ENCODE peak calls at places on chromosomes 3 and 15, in seven cellular contexts. O, G, R, N, W, F and Z are unnamed samples.

GRCh38 chr3:177338697-177339219 is 141.5 kb upstream of the TBL1XR1 start:
- DNase-seq in O (no peak), G (no peak), R (no peak), N (no peak), W (no peak), F (no peak), Z (no peak)

GRCh38 chr3:8576841-8577553 is 67.6 kb downstream of the SSUH2 start:
- DNase-seq in O (no peak), G (no peak), R (no peak), N (no peak), W (no peak), F (no peak), Z (no peak)

GRCh38 chr3:170721563-170721962 is 135.7 kb upstream of the SLC7A14 start:
- DNase-seq in O (no peak), G (no peak), R (no peak), N (no peak), W (no peak), F (no peak), Z (no peak)

GRCh38 chr3:56802411-56802745 is 629 bp upstream of the ARHGEF3 start:
- DNase-seq in O (no peak), G (no peak), R (no peak), N (no peak), W (no peak), F (no peak), Z (no peak)

GRCh38 chr3:42202239-42202865 is 63.6 kb downstream of the CCK start:
- DNase-seq in O (no peak), G (no peak), R (no peak), N (no peak), W (no peak), F (no peak), Z (no peak)

GRCh38 chr3:73681198-73681597 is 56.5 kb upstream of the PDZRN3 start:
- DNase-seq in O (no peak), G (no peak), R (no peak), N (no peak), W (no peak), F (no peak), Z (no peak)

GRCh38 chr3:65532749-65533148 is 506.0 kb downstream of the MAGI1 start:
- DNase-seq in O (no peak), G (no peak), R (no peak), N (no peak), W (no peak), F (no peak), Z (no peak)

GRCh38 chr15:90044191-90044590 is 43.1 kb downstream of the ZNF710 start:
- DNase-seq in O (no peak), G (no peak), R (no peak), N (no peak), W (no peak), F (no peak), Z (no peak)

GRCh38 chr3:134916276-134916961 is 121.4 kb downstream of the EPHB1 start:
- DNase-seq in O (no peak), G (no peak), R (no peak), N (no peak), W (no peak), F (no peak), Z (no peak)

GRCh38 chr3:134332344-134332743 is 41.9 kb downstream of the AMOTL2 start:
- DNase-seq in O (no peak), G (no peak), R (no peak), N (no peak), W (no peak), F (no peak), Z (no peak)

GRCh38 chr3:31810991-31811433 is 170.1 kb downstream of the OSBPL10 start:
- DNase-seq in O (no peak), G (no peak), R (no peak), N (no peak), W (no peak), F (no peak), Z (no peak)

GRCh38 chr3:186235554-186235953 is 126.5 kb downstream of the DGKG start:
- DNase-seq in O (no peak), G (peak), R (no peak), N (no peak), W (no peak), F (no peak), Z (no peak)

GRCh38 chr15:44593042-44593736 is 56.2 kb downstream of the EIF3J start:
- DNase-seq in O (no peak), G (no peak), R (peak), N (peak), W (no peak), F (no peak), Z (no peak)

GRCh38 chr3:32577621-32578556 is 7.2 kb upstream of the DYNC1LI1 start:
- DNase-seq in O (no peak), G (peak), R (no peak), N (no peak), W (no peak), F (no peak), Z (no peak)

GRCh38 chr15:52303093-52303772 is 7.6 kb upstream of the MYO5C start:
- DNase-seq in O (no peak), G (no peak), R (no peak), N (no peak), W (no peak), F (no peak), Z (no peak)

GRCh38 chr15:80689716-80690115 is 5.4 kb upstream of the ABHD17C start:
- DNase-seq in O (no peak), G (no peak), R (no peak), N (no peak), W (no peak), F (no peak), Z (no peak)

GRCh38 chr3:139312959-139313358 is 30.9 kb upstream of the MRPS22 start:
- DNase-seq in O (no peak), G (no peak), R (no peak), N (peak), W (no peak), F (no peak), Z (no peak)

GRCh38 chr3:132749786-132750185 is 27.6 kb upstream of the NPHP3 start:
- DNase-seq in O (no peak), G (no peak), R (no peak), N (no peak), W (no peak), F (no peak), Z (no peak)

GRCh38 chr3:66101901-66102300 is 63.2 kb upstream of the MAGI1 start:
- DNase-seq in O (no peak), G (no peak), R (no peak), N (no peak), W (no peak), F (no peak), Z (no peak)

GRCh38 chr15:83208357-83208661 is 686 bp upstream of the HDGFL3 start:
- DNase-seq in O (peak), G (no peak), R (no peak), N (no peak), W (no peak), F (no peak), Z (no peak)

GRCh38 chr3:136671921-136672320 is 80.3 kb downstream of the STAG1 start:
- DNase-seq in O (no peak), G (no peak), R (no peak), N (no peak), W (no peak), F (no peak), Z (no peak)

GRCh38 chr3:165837058-165837525 is at the start of gene BCHE:
- DNase-seq in O (peak), G (no peak), R (peak), N (no peak), W (no peak), F (no peak), Z (no peak)

GRCh38 chr3:190003730-190004129 is 117.0 kb downstream of the P3H2 start:
- DNase-seq in O (no peak), G (no peak), R (no peak), N (peak), W (no peak), F (no peak), Z (no peak)

GRCh38 chr15:73031648-73032047 is 20.6 kb upstream of the NEO1 start:
- DNase-seq in O (no peak), G (no peak), R (no peak), N (no peak), W (no peak), F (no peak), Z (no peak)